ENCODE peak calls at places on chromosomes 13 and 19, in seven cellular contexts. One of them, this sample, is unnamed.

GRCh38 chr13:21453352-21454089 is 5.6 kb downstream of the ZDHHC20 start:
- ATAC-seq in T-helper 17 cell: no peak
- ATAC-seq in activated T-helper 17 cell treated with anti-CD3 and anti-CD28 coated beads, Interleukin-2, amount 50 U/mL, for 72 hours: no peak
- ATAC-seq in gastrocnemius medialis: no peak
- ATAC-seq in activated naive CD8-positive, alpha-beta T cell treated with anti-CD3 and anti-CD28 coated beads, Interleukin-2, amount 50 U/mL, for 24 hours: no peak
- ATAC-seq in activated B cell treated with CpG ODN at 0.5 μM for 24 hours: no peak
- ATAC-seq in left cardiac atrium: no peak
- ATAC-seq in this sample: no peak

GRCh38 chr13:102277286-102277685 is 124.6 kb downstream of the FGF14 start:
- ATAC-seq in T-helper 17 cell: no peak
- ATAC-seq in activated T-helper 17 cell treated with anti-CD3 and anti-CD28 coated beads, Interleukin-2, amount 50 U/mL, for 72 hours: no peak
- ATAC-seq in gastrocnemius medialis: no peak
- ATAC-seq in activated naive CD8-positive, alpha-beta T cell treated with anti-CD3 and anti-CD28 coated beads, Interleukin-2, amount 50 U/mL, for 24 hours: no peak
- ATAC-seq in activated B cell treated with CpG ODN at 0.5 μM for 24 hours: no peak
- ATAC-seq in left cardiac atrium: peak
- ATAC-seq in this sample: peak

GRCh38 chr13:22143671-22144070 is 472.8 kb downstream of the FGF9 start:
- ATAC-seq in T-helper 17 cell: no peak
- ATAC-seq in activated T-helper 17 cell treated with anti-CD3 and anti-CD28 coated beads, Interleukin-2, amount 50 U/mL, for 72 hours: peak
- ATAC-seq in gastrocnemius medialis: no peak
- ATAC-seq in activated naive CD8-positive, alpha-beta T cell treated with anti-CD3 and anti-CD28 coated beads, Interleukin-2, amount 50 U/mL, for 24 hours: peak
- ATAC-seq in activated B cell treated with CpG ODN at 0.5 μM for 24 hours: no peak
- ATAC-seq in left cardiac atrium: no peak
- ATAC-seq in this sample: no peak

GRCh38 chr13:28001837-28002473 is 13.5 kb upstream of the URAD start:
- ATAC-seq in T-helper 17 cell: no peak
- ATAC-seq in activated T-helper 17 cell treated with anti-CD3 and anti-CD28 coated beads, Interleukin-2, amount 50 U/mL, for 72 hours: no peak
- ATAC-seq in gastrocnemius medialis: no peak
- ATAC-seq in activated naive CD8-positive, alpha-beta T cell treated with anti-CD3 and anti-CD28 coated beads, Interleukin-2, amount 50 U/mL, for 24 hours: no peak
- ATAC-seq in activated B cell treated with CpG ODN at 0.5 μM for 24 hours: no peak
- ATAC-seq in left cardiac atrium: no peak
- ATAC-seq in this sample: no peak

GRCh38 chr19:53193534-53194222 is 520 bp upstream of the ZNF665 start:
- ATAC-seq in T-helper 17 cell: no peak
- ATAC-seq in activated T-helper 17 cell treated with anti-CD3 and anti-CD28 coated beads, Interleukin-2, amount 50 U/mL, for 72 hours: no peak
- ATAC-seq in gastrocnemius medialis: no peak
- ATAC-seq in activated naive CD8-positive, alpha-beta T cell treated with anti-CD3 and anti-CD28 coated beads, Interleukin-2, amount 50 U/mL, for 24 hours: no peak
- ATAC-seq in activated B cell treated with CpG ODN at 0.5 μM for 24 hours: no peak
- ATAC-seq in left cardiac atrium: no peak
- ATAC-seq in this sample: no peak

GRCh38 chr13:50485979-50486935 is 357.2 kb downstream of the DLEU7 start:
- ATAC-seq in T-helper 17 cell: no peak
- ATAC-seq in activated T-helper 17 cell treated with anti-CD3 and anti-CD28 coated beads, Interleukin-2, amount 50 U/mL, for 72 hours: no peak
- ATAC-seq in gastrocnemius medialis: peak
- ATAC-seq in activated naive CD8-positive, alpha-beta T cell treated with anti-CD3 and anti-CD28 coated beads, Interleukin-2, amount 50 U/mL, for 24 hours: no peak
- ATAC-seq in activated B cell treated with CpG ODN at 0.5 μM for 24 hours: no peak
- ATAC-seq in left cardiac atrium: peak
- ATAC-seq in this sample: no peak

GRCh38 chr13:20436505-20436904 is 89.2 kb downstream of the CRYL1 start:
- ATAC-seq in T-helper 17 cell: no peak
- ATAC-seq in activated T-helper 17 cell treated with anti-CD3 and anti-CD28 coated beads, Interleukin-2, amount 50 U/mL, for 72 hours: no peak
- ATAC-seq in gastrocnemius medialis: no peak
- ATAC-seq in activated naive CD8-positive, alpha-beta T cell treated with anti-CD3 and anti-CD28 coated beads, Interleukin-2, amount 50 U/mL, for 24 hours: no peak
- ATAC-seq in activated B cell treated with CpG ODN at 0.5 μM for 24 hours: no peak
- ATAC-seq in left cardiac atrium: no peak
- ATAC-seq in this sample: no peak

GRCh38 chr13:51935326-51936171 is 73.8 kb downstream of the CCDC70 start:
- ATAC-seq in T-helper 17 cell: peak
- ATAC-seq in activated T-helper 17 cell treated with anti-CD3 and anti-CD28 coated beads, Interleukin-2, amount 50 U/mL, for 72 hours: peak
- ATAC-seq in gastrocnemius medialis: no peak
- ATAC-seq in activated naive CD8-positive, alpha-beta T cell treated with anti-CD3 and anti-CD28 coated beads, Interleukin-2, amount 50 U/mL, for 24 hours: no peak
- ATAC-seq in activated B cell treated with CpG ODN at 0.5 μM for 24 hours: no peak
- ATAC-seq in left cardiac atrium: peak
- ATAC-seq in this sample: no peak

GRCh38 chr13:72125561-72125960 is 258.6 kb upstream of the DACH1 start:
- ATAC-seq in T-helper 17 cell: no peak
- ATAC-seq in activated T-helper 17 cell treated with anti-CD3 and anti-CD28 coated beads, Interleukin-2, amount 50 U/mL, for 72 hours: no peak
- ATAC-seq in gastrocnemius medialis: no peak
- ATAC-seq in activated naive CD8-positive, alpha-beta T cell treated with anti-CD3 and anti-CD28 coated beads, Interleukin-2, amount 50 U/mL, for 24 hours: no peak
- ATAC-seq in activated B cell treated with CpG ODN at 0.5 μM for 24 hours: no peak
- ATAC-seq in left cardiac atrium: no peak
- ATAC-seq in this sample: no peak

GRCh38 chr13:76832258-76832988 is 53.8 kb downstream of the KCTD12 start:
- ATAC-seq in T-helper 17 cell: no peak
- ATAC-seq in activated T-helper 17 cell treated with anti-CD3 and anti-CD28 coated beads, Interleukin-2, amount 50 U/mL, for 72 hours: no peak
- ATAC-seq in gastrocnemius medialis: no peak
- ATAC-seq in activated naive CD8-positive, alpha-beta T cell treated with anti-CD3 and anti-CD28 coated beads, Interleukin-2, amount 50 U/mL, for 24 hours: no peak
- ATAC-seq in activated B cell treated with CpG ODN at 0.5 μM for 24 hours: no peak
- ATAC-seq in left cardiac atrium: no peak
- ATAC-seq in this sample: no peak

GRCh38 chr19:46725036-46725820 is 8.3 kb upstream of the PRKD2 start:
- ATAC-seq in T-helper 17 cell: no peak
- ATAC-seq in activated T-helper 17 cell treated with anti-CD3 and anti-CD28 coated beads, Interleukin-2, amount 50 U/mL, for 72 hours: no peak
- ATAC-seq in gastrocnemius medialis: no peak
- ATAC-seq in activated naive CD8-positive, alpha-beta T cell treated with anti-CD3 and anti-CD28 coated beads, Interleukin-2, amount 50 U/mL, for 24 hours: no peak
- ATAC-seq in activated B cell treated with CpG ODN at 0.5 μM for 24 hours: no peak
- ATAC-seq in left cardiac atrium: no peak
- ATAC-seq in this sample: no peak

GRCh38 chr13:80530902-80531301 is 190.0 kb upstream of the SPRY2 start:
- ATAC-seq in T-helper 17 cell: no peak
- ATAC-seq in activated T-helper 17 cell treated with anti-CD3 and anti-CD28 coated beads, Interleukin-2, amount 50 U/mL, for 72 hours: no peak
- ATAC-seq in gastrocnemius medialis: no peak
- ATAC-seq in activated naive CD8-positive, alpha-beta T cell treated with anti-CD3 and anti-CD28 coated beads, Interleukin-2, amount 50 U/mL, for 24 hours: no peak
- ATAC-seq in activated B cell treated with CpG ODN at 0.5 μM for 24 hours: no peak
- ATAC-seq in left cardiac atrium: no peak
- ATAC-seq in this sample: no peak

GRCh38 chr19:40716031-40716654 is 543 bp downstream of the COQ8B start:
- ATAC-seq in T-helper 17 cell: no peak
- ATAC-seq in activated T-helper 17 cell treated with anti-CD3 and anti-CD28 coated beads, Interleukin-2, amount 50 U/mL, for 72 hours: peak
- ATAC-seq in gastrocnemius medialis: no peak
- ATAC-seq in activated naive CD8-positive, alpha-beta T cell treated with anti-CD3 and anti-CD28 coated beads, Interleukin-2, amount 50 U/mL, for 24 hours: peak
- ATAC-seq in activated B cell treated with CpG ODN at 0.5 μM for 24 hours: no peak
- ATAC-seq in left cardiac atrium: peak
- ATAC-seq in this sample: no peak

GRCh38 chr13:79659161-79659560 is 178.2 kb downstream of the NDFIP2 start:
- ATAC-seq in T-helper 17 cell: no peak
- ATAC-seq in activated T-helper 17 cell treated with anti-CD3 and anti-CD28 coated beads, Interleukin-2, amount 50 U/mL, for 72 hours: no peak
- ATAC-seq in gastrocnemius medialis: peak
- ATAC-seq in activated naive CD8-positive, alpha-beta T cell treated with anti-CD3 and anti-CD28 coated beads, Interleukin-2, amount 50 U/mL, for 24 hours: no peak
- ATAC-seq in activated B cell treated with CpG ODN at 0.5 μM for 24 hours: no peak
- ATAC-seq in left cardiac atrium: peak
- ATAC-seq in this sample: peak

GRCh38 chr19:7874080-7874856 is at the start of gene PRR36:
- ATAC-seq in T-helper 17 cell: no peak
- ATAC-seq in activated T-helper 17 cell treated with anti-CD3 and anti-CD28 coated beads, Interleukin-2, amount 50 U/mL, for 72 hours: no peak
- ATAC-seq in gastrocnemius medialis: no peak
- ATAC-seq in activated naive CD8-positive, alpha-beta T cell treated with anti-CD3 and anti-CD28 coated beads, Interleukin-2, amount 50 U/mL, for 24 hours: no peak
- ATAC-seq in activated B cell treated with CpG ODN at 0.5 μM for 24 hours: no peak
- ATAC-seq in left cardiac atrium: no peak
- ATAC-seq in this sample: no peak

GRCh38 chr19:18756896-18757295 is 34.2 kb downstream of the COMP start:
- ATAC-seq in T-helper 17 cell: no peak
- ATAC-seq in activated T-helper 17 cell treated with anti-CD3 and anti-CD28 coated beads, Interleukin-2, amount 50 U/mL, for 72 hours: no peak
- ATAC-seq in gastrocnemius medialis: no peak
- ATAC-seq in activated naive CD8-positive, alpha-beta T cell treated with anti-CD3 and anti-CD28 coated beads, Interleukin-2, amount 50 U/mL, for 24 hours: no peak
- ATAC-seq in activated B cell treated with CpG ODN at 0.5 μM for 24 hours: no peak
- ATAC-seq in left cardiac atrium: no peak
- ATAC-seq in this sample: no peak

GRCh38 chr13:51034906-51035305 is 76.2 kb downstream of the C13orf42 start:
- ATAC-seq in T-helper 17 cell: no peak
- ATAC-seq in activated T-helper 17 cell treated with anti-CD3 and anti-CD28 coated beads, Interleukin-2, amount 50 U/mL, for 72 hours: no peak
- ATAC-seq in gastrocnemius medialis: no peak
- ATAC-seq in activated naive CD8-positive, alpha-beta T cell treated with anti-CD3 and anti-CD28 coated beads, Interleukin-2, amount 50 U/mL, for 24 hours: no peak
- ATAC-seq in activated B cell treated with CpG ODN at 0.5 μM for 24 hours: no peak
- ATAC-seq in left cardiac atrium: peak
- ATAC-seq in this sample: no peak

GRCh38 chr13:48142437-48142836 is 47.5 kb upstream of the MED4 start:
- ATAC-seq in T-helper 17 cell: peak
- ATAC-seq in activated T-helper 17 cell treated with anti-CD3 and anti-CD28 coated beads, Interleukin-2, amount 50 U/mL, for 72 hours: peak
- ATAC-seq in gastrocnemius medialis: no peak
- ATAC-seq in activated naive CD8-positive, alpha-beta T cell treated with anti-CD3 and anti-CD28 coated beads, Interleukin-2, amount 50 U/mL, for 24 hours: no peak
- ATAC-seq in activated B cell treated with CpG ODN at 0.5 μM for 24 hours: peak
- ATAC-seq in left cardiac atrium: no peak
- ATAC-seq in this sample: no peak

This sample was measured in gastroesophageal sphincter.